ENCODE peak calls at places on chromosomes 2 and 18, in six cellular contexts. S is mesendoderm, T is H9, C is IMR-90, Z is H1, H is mesenchymal stem cell. F is an unnamed sample.

GRCh38 chr2:169041594-169041993 is 10.5 kb upstream of the ABCB11 start:
- DNase-seq in S (no peak), T (no peak), C (no peak), Z (no peak), H (peak; percentile 14), F (no peak)

GRCh38 chr18:76005632-76006031 is 489.4 kb downstream of the ZNF516 start:
- DNase-seq in S (no peak), T (no peak), C (no peak), Z (no peak), H (no peak), F (no peak)

GRCh38 chr2:199441759-199442158 is 16.0 kb downstream of the SATB2 start:
- DNase-seq in S (no peak), T (no peak), C (no peak), Z (no peak), H (no peak), F (no peak)

GRCh38 chr2:114442545-114442944 is at the start of gene DPP10:
- DNase-seq in S (peak; percentile 75), T (peak; percentile 64), C (peak; percentile 0), Z (peak; percentile 76), H (no peak), F (peak; percentile 82)

GRCh38 chr2:51511002-51511401 is 479.1 kb upstream of the NRXN1 start:
- DNase-seq in S (no peak), T (no peak), C (no peak), Z (no peak), H (no peak), F (no peak)

GRCh38 chr2:234310166-234310565 is 186.7 kb downstream of the ARL4C start:
- DNase-seq in S (no peak), T (no peak), C (no peak), Z (no peak), H (no peak), F (no peak)

GRCh38 chr18:23825978-23826405 is 136.7 kb downstream of the LAMA3 start:
- DNase-seq in S (no peak), T (no peak), C (peak; percentile 70), Z (no peak), H (peak; percentile 34), F (no peak)

GRCh38 chr2:37837576-37838335 is 87.3 kb upstream of the RMDN2 start:
- DNase-seq in S (peak; percentile 76), T (no peak), C (peak; percentile 92), Z (no peak), H (peak; percentile 96), F (no peak)

GRCh38 chr2:219073413-219074129 is 12.8 kb upstream of the IHH start:
- DNase-seq in S (peak; percentile 90), T (peak; percentile 80), C (peak; percentile 72), Z (peak; percentile 63), H (peak; percentile 56), F (peak; percentile 49)

GRCh38 chr2:241641631-241642030 is 4.1 kb downstream of the ATG4B start:
- DNase-seq in S (no peak), T (no peak), C (no peak), Z (no peak), H (no peak), F (no peak)

GRCh38 chr2:112784199-112785189 is at the start of gene IL1A:
- DNase-seq in S (peak; percentile 82), T (peak; percentile 52), C (peak; percentile 77), Z (no peak), H (peak; percentile 69), F (peak; percentile 56)

GRCh38 chr2:112782234-112782799 is 2.0 kb downstream of the IL1A start:
- DNase-seq in S (no peak), T (no peak), C (no peak), Z (no peak), H (no peak), F (no peak)

GRCh38 chr2:112779598-112779997 is 4.7 kb downstream of the IL1A start:
- DNase-seq in S (no peak), T (no peak), C (no peak), Z (no peak), H (no peak), F (no peak)

GRCh38 chr2:112787294-112787693 is 3.0 kb upstream of the IL1A start:
- DNase-seq in S (no peak), T (no peak), C (no peak), Z (no peak), H (no peak), F (no peak)

DNA sequence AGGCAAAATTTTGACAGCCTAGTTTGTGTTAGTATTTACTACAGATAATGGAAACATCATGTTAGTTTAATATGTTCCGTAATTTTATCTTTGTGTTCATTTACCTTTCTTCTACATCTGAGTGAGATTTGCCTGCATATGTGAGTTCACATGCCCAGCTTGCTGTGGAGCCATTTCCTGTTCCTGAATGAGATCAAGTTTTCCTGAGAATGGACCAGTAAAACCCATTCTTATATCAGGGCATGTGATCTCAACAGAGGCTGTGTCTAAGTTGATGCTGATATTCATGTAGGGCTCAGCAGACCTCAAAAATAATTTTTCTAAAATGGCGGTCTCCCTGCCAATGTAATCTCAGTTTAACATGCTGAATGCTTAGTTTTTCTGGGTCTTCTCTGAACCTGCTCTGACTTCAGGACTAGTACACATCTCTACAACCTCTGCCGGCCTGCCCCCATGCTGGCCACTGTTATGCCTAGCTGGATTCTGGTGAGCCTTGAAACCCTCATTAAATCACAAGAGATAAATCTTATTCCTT is 1.0 kb downstream of the IL1A start:
- DNase-seq in S (no peak), T (no peak), C (no peak), Z (no peak), H (no peak), F (no peak)
- H3K9ac ChIP-seq in S (no peak overlapping the region), T (no peak overlapping the region), C (no peak overlapping the region), Z (no peak overlapping the region), H (no peak overlapping the region), F (no peak overlapping the region)

GRCh38 chr2:62741127-62741526 is 35.6 kb downstream of the EHBP1 start:
- DNase-seq in S (no peak), T (no peak), C (no peak), Z (no peak), H (no peak), F (no peak)
- H3K23ac ChIP-seq in S (no peak overlapping the region), T (no peak overlapping the region), C (no peak overlapping the region), Z (no peak overlapping the region), H (no peak overlapping the region), F (no peak overlapping the region)

DNA sequence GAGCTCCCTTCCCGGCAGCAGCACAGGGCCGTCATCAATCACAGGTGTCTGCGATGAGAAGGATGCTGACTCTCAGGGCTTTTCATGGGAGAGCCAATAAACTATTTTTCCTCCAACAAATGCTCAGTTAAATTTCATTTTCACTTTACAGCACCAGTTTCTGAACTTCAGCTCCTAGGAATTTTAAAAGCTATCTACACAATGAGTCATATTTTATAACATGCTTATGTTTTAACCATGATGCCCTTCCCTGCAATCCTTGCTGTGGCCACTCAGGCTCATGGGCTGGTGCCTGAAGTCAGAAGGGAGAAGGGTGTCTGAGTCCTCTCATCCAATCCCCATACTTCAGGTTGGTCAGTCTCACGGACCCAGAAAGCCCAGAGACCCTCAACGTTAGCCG is 123.6 kb downstream of the AFF3 start:
- DNase-seq in S (no peak), T (no peak), C (peak; percentile 91), Z (no peak), H (peak; percentile 86), F (no peak)
- H3K9ac ChIP-seq in S (no peak overlapping the region), T (no peak overlapping the region), C (peak overlapping the region; percentile 34), Z (no peak overlapping the region), H (no peak overlapping the region), F (no peak overlapping the region)

GRCh38 chr2:8597094-8597493 is 84.8 kb upstream of the ID2 start:
- DNase-seq in S (no peak), T (no peak), C (no peak), Z (no peak), H (no peak), F (no peak)
- H3K23ac ChIP-seq in S (no peak overlapping the region), T (no peak overlapping the region), C (no peak overlapping the region), Z (no peak overlapping the region), H (no peak overlapping the region), F (peak overlapping the region; percentile 23)

GRCh38 chr18:79788096-79789085 is 9.3 kb upstream of the KCNG2 start:
- DNase-seq in S (no peak), T (peak; percentile 55), C (no peak), Z (peak; percentile 71), H (no peak), F (no peak)
- H3K9ac ChIP-seq in S (peak overlapping the region; percentile 29), T (no peak overlapping the region), C (no peak overlapping the region), Z (no peak overlapping the region), H (no peak overlapping the region), F (peak overlapping the region; percentile 75)

GRCh38 chr2:70664525-70664924 is 103.5 kb downstream of the ADD2 start:
- DNase-seq in S (no peak), T (peak; percentile 12), C (no peak), Z (no peak), H (no peak), F (no peak)
- H3K23ac ChIP-seq in S (no peak overlapping the region), T (no peak overlapping the region), C (no peak overlapping the region), Z (no peak overlapping the region), H (no peak overlapping the region), F (no peak overlapping the region)

GRCh38 chr2:100692381-100692780 is 127.6 kb upstream of the NPAS2 start:
- DNase-seq in S (no peak), T (no peak), C (no peak), Z (peak; percentile 19), H (no peak), F (no peak)

GRCh38 chr2:100691846-100692245 is 128.1 kb upstream of the NPAS2 start:
- DNase-seq in S (no peak), T (no peak), C (no peak), Z (peak; percentile 8), H (no peak), F (no peak)

DNA sequence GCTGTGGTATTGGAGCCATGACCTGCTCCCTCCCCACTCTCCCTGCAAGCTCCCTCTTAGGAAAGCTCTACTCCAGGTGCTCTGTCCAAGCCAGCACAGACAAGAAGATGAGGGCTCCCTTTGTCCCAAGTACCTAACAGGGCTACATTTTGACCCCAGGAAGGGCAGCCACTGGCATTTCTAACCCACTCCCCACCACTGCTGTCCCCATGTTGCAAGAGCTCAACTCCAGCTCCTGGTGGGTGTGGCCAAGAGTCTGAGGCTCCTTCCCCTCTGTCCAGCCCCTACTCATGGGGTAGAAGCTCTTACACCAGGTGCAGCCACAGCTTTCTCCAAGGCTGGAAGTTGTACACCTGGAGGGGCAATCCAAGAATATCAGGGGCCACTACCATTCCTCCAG is 127.0 kb upstream of the NPAS2 start:
- DNase-seq in S (no peak), T (no peak), C (no peak), Z (peak; percentile 2), H (no peak), F (no peak)
- H3K9ac ChIP-seq in S (no peak overlapping the region), T (no peak overlapping the region), C (no peak overlapping the region), Z (no peak overlapping the region), H (no peak overlapping the region), F (no peak overlapping the region)

DNA sequence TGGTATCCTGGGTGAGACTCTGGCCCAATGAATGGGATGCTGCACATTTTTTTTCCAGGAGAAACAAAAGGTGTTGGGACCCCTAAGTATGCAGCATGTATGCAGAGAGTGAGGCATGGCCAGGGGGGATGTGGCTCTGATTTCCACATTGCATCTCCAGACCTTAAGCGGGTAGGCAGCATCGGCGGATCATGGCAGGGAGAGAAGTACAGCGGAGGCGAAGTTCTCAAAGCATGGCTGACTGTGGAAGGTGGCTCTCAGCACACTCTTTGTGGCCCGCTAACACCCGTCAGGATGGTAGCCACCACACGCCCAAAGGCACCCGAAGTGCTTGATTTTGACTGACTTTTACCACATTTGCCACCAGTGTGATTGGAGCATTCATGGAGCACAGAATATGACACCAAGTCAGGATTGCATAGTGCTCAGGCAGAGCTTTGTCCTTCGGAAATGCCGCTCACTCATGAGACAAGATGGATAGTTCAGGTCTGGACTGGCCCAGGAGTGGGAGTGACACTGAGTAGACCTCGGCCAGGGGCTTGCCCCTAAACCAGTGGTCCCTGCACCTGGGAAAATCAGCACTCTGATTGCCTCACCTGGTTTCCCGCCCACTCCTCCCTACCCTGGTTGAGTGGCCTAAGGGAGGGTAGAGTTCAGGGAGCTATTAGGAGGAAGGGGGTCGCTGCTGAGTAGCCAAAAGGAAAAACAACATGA is 14.2 kb downstream of the INPP4A start:
- DNase-seq in S (no peak), T (no peak), C (no peak), Z (no peak), H (no peak), F (no peak)
- H3K23ac ChIP-seq in S (no peak overlapping the region), T (no peak overlapping the region), C (peak overlapping the region; percentile 50), Z (no peak overlapping the region), H (no peak overlapping the region), F (no peak overlapping the region)